ENCODE peak calls at places on chromosomes 7 and 10, in nine cellular contexts. M is iris pigment epithelial cell; U is iPS DF 19.7; R is astrocyte of the cerebellum; E is left colon; S is HS-5; V is OCI-LY7; L is upper lobe of left lung; I is activated CD8-positive, alpha-beta memory T cell treated with anti-CD3 and anti-CD28 coated beads, Interleukin-2, amount 50 U/mL, for 48 hours. C is an unnamed sample.

GRCh38 chr7:473870-474604 is 45.6 kb downstream of the PDGFA start:
- DNase-seq in M (no peak), U (no peak), R (no peak), E (no peak), S (no peak), V (no peak), L (no peak), I (no peak), C (no peak)

GRCh38 chr7:1234049-1234691 is 1.5 kb downstream of the UNCX start:
- DNase-seq in M (no peak), U (no peak), R (no peak), E (no peak), S (no peak), V (no peak), L (no peak), I (no peak), C (no peak)

GRCh38 chr10:33552290-33552689 is 217.8 kb upstream of the NRP1 start:
- DNase-seq in M (no peak), U (no peak), R (no peak), E (no peak), S (no peak), V (no peak), L (no peak), I (no peak), C (no peak)

GRCh38 chr10:123496996-123497660 is 169.0 kb upstream of the GPR26 start:
- DNase-seq in M (no peak), U (no peak), R (no peak), E (no peak), S (no peak), V (no peak), L (no peak), I (no peak), C (no peak)

GRCh38 chr7:10731253-10731773 is 242.4 kb upstream of the PHF14 start:
- DNase-seq in M (no peak), U (no peak), R (no peak), E (no peak), S (no peak), V (no peak), L (no peak), I (no peak), C (no peak)

GRCh38 chr7:47195641-47196040 is 386.3 kb downstream of the TNS3 start:
- DNase-seq in M (no peak), U (no peak), R (no peak), E (no peak), S (no peak), V (no peak), L (peak), I (no peak), C (no peak)

GRCh38 chr7:25407932-25408480 is 179.7 kb upstream of the NPVF start:
- DNase-seq in M (no peak), U (no peak), R (no peak), E (no peak), S (no peak), V (no peak), L (no peak), I (no peak), C (no peak)

GRCh38 chr10:102420443-102420809 is 210 bp upstream of the FBXL15 start:
- DNase-seq in M (no peak), U (no peak), R (no peak), E (no peak), S (no peak), V (peak), L (no peak), I (no peak), C (peak)

GRCh38 chr10:69506834-69507643 is 55.8 kb downstream of the TSPAN15 start:
- DNase-seq in M (no peak), U (no peak), R (no peak), E (peak), S (no peak), V (no peak), L (peak), I (peak), C (no peak)

GRCh38 chr10:100330128-100330527 is at the start of gene PKD2L1:
- DNase-seq in M (no peak), U (no peak), R (no peak), E (no peak), S (no peak), V (no peak), L (no peak), I (no peak), C (no peak)

GRCh38 chr7:44222074-44222473 is 21.3 kb downstream of the YKT6 start:
- DNase-seq in M (no peak), U (no peak), R (no peak), E (no peak), S (no peak), V (no peak), L (peak), I (no peak), C (no peak)

GRCh38 chr7:131072505-131073091 is 255.1 kb upstream of the MKLN1 start:
- DNase-seq in M (no peak), U (peak), R (no peak), E (no peak), S (no peak), V (no peak), L (no peak), I (no peak), C (no peak)

GRCh38 chr10:67663449-67664087 is 32.4 kb downstream of the CTNNA3 start:
- DNase-seq in M (no peak), U (no peak), R (no peak), E (no peak), S (no peak), V (no peak), L (peak), I (no peak), C (no peak)

GRCh38 chr7:150824379-150825177 is 24.0 kb downstream of the TMEM176A start:
- DNase-seq in M (no peak), U (no peak), R (no peak), E (no peak), S (no peak), V (no peak), L (peak), I (no peak), C (no peak)

GRCh38 chr7:41943098-41943577 is 240.2 kb upstream of the INHBA start:
- DNase-seq in M (peak), U (peak), R (peak), E (peak), S (peak), V (peak), L (peak), I (peak), C (peak)

GRCh38 chr7:91128574-91129348 is 135.5 kb upstream of the FZD1 start:
- DNase-seq in M (peak), U (no peak), R (no peak), E (no peak), S (no peak), V (no peak), L (no peak), I (no peak), C (no peak)

GRCh38 chr10:123301077-123301875 is 147.1 kb downstream of the BUB3 start:
- DNase-seq in M (peak), U (no peak), R (no peak), E (peak), S (no peak), V (no peak), L (no peak), I (no peak), C (peak)

GRCh38 chr7:142153400-142153799 is 41.9 kb downstream of the MGAM2 start:
- DNase-seq in M (peak), U (no peak), R (no peak), E (peak), S (peak), V (no peak), L (no peak), I (no peak), C (no peak)

GRCh38 chr7:117375380-117375779 is 51.9 kb downstream of the ASZ1 start:
- DNase-seq in M (peak), U (no peak), R (no peak), E (no peak), S (no peak), V (no peak), L (no peak), I (no peak), C (no peak)

GRCh38 chr10:98256692-98257091 is 11.3 kb downstream of the LOXL4 start:
- DNase-seq in M (no peak), U (no peak), R (no peak), E (no peak), S (no peak), V (no peak), L (no peak), I (no peak), C (no peak)

GRCh38 chr10:11465435-11465834 is 146.0 kb downstream of the USP6NL start:
- DNase-seq in M (no peak), U (no peak), R (no peak), E (no peak), S (no peak), V (no peak), L (peak), I (no peak), C (no peak)

GRCh38 chr7:19060870-19061269 is 56.6 kb downstream of the TWIST1 start:
- DNase-seq in M (peak), U (no peak), R (no peak), E (no peak), S (peak), V (no peak), L (no peak), I (no peak), C (no peak)

GRCh38 chr10:86666538-86666937 is 1.8 kb upstream of the LDB3 start:
- DNase-seq in M (no peak), U (no peak), R (no peak), E (no peak), S (no peak), V (no peak), L (no peak), I (no peak), C (no peak)

GRCh38 chr7:1564603-1565022 is 5.2 kb downstream of the PSMG3 start:
- DNase-seq in M (peak), U (no peak), R (no peak), E (no peak), S (no peak), V (no peak), L (peak), I (no peak), C (no peak)

GRCh38 chr7:156160811-156161210 is 348.5 kb upstream of the SHH start:
- DNase-seq in M (no peak), U (peak), R (no peak), E (peak), S (no peak), V (no peak), L (no peak), I (no peak), C (no peak)

GRCh38 chr7:117997862-117998825 is 124.9 kb upstream of the CTTNBP2 start:
- DNase-seq in M (peak), U (no peak), R (peak), E (no peak), S (no peak), V (no peak), L (no peak), I (no peak), C (peak)

GRCh38 chr10:87860156-87860795 is 3.1 kb downstream of the KLLN start:
- DNase-seq in M (peak), U (no peak), R (peak), E (no peak), S (no peak), V (peak), L (no peak), I (no peak), C (no peak)

GRCh38 chr7:50591480-50592438 is 26.6 kb upstream of the DDC start:
- DNase-seq in M (no peak), U (no peak), R (no peak), E (no peak), S (no peak), V (no peak), L (no peak), I (no peak), C (peak)

GRCh38 chr7:158423190-158423555 is 164.4 kb downstream of the PTPRN2 start:
- DNase-seq in M (no peak), U (no peak), R (no peak), E (no peak), S (no peak), V (no peak), L (no peak), I (no peak), C (no peak)

GRCh38 chr7:142720981-142721380 is 28.3 kb upstream of the PRSS1 start:
- DNase-seq in M (no peak), U (no peak), R (no peak), E (no peak), S (no peak), V (no peak), L (no peak), I (no peak), C (no peak)

C was measured in kidney epithelial cell.